ENCODE peak calls at places on chromosomes 11 and 22, in seven cellular contexts. One of them, this sample, is unnamed.

GRCh38 chr11:75323609-75324008 is 27.9 kb downstream of the ARRB1 start:
- DNase-seq in Calu3: peak
- DNase-seq in fibroblast of villous mesenchyme: no peak
- DNase-seq in stimulated activated CD4-positive, alpha-beta T cell treated with anti-CD3 and anti-CD28 coated beads, Interleukin-12 subunit alpha, Interleukin-12 subunit beta, amount 100 ng/mL, for 48 hours: no peak
- DNase-seq in activated T-cell treated with anti-CD3 and anti-CD28 coated beads for 1 hour: no peak
- DNase-seq in GM03348: no peak
- DNase-seq in brain pericyte: no peak
- DNase-seq in this sample: no peak

GRCh38 chr11:67645521-67646457 is 4.7 kb downstream of the ACY3 start:
- DNase-seq in activated T-cell treated with anti-CD3 and anti-CD28 coated beads for 1 hour: no peak
- DNase-seq in stimulated activated CD4-positive, alpha-beta T cell treated with anti-CD3 and anti-CD28 coated beads, Interleukin-12 subunit alpha, Interleukin-12 subunit beta, amount 100 ng/mL, for 48 hours: no peak
- DNase-seq in brain pericyte: no peak
- DNase-seq in Calu3: no peak
- DNase-seq in GM03348: no peak
- DNase-seq in fibroblast of villous mesenchyme: no peak
- DNase-seq in this sample: no peak

GRCh38 chr11:11022126-11022730 is 164.4 kb upstream of the ZBED5 start:
- DNase-seq in fibroblast of villous mesenchyme: peak
- DNase-seq in activated T-cell treated with anti-CD3 and anti-CD28 coated beads for 1 hour: no peak
- DNase-seq in brain pericyte: no peak
- DNase-seq in stimulated activated CD4-positive, alpha-beta T cell treated with anti-CD3 and anti-CD28 coated beads, Interleukin-12 subunit alpha, Interleukin-12 subunit beta, amount 100 ng/mL, for 48 hours: no peak
- DNase-seq in GM03348: peak
- DNase-seq in Calu3: peak
- DNase-seq in this sample: no peak

GRCh38 chr11:19512621-19513020 is 200.0 kb upstream of the NAV2 start:
- DNase-seq in activated T-cell treated with anti-CD3 and anti-CD28 coated beads for 1 hour: no peak
- DNase-seq in GM03348: no peak
- DNase-seq in brain pericyte: no peak
- DNase-seq in fibroblast of villous mesenchyme: no peak
- DNase-seq in Calu3: no peak
- DNase-seq in stimulated activated CD4-positive, alpha-beta T cell treated with anti-CD3 and anti-CD28 coated beads, Interleukin-12 subunit alpha, Interleukin-12 subunit beta, amount 100 ng/mL, for 48 hours: no peak
- DNase-seq in this sample: no peak

GRCh38 chr11:128688896-128689546 is 4.9 kb upstream of the FLI1 start:
- DNase-seq in stimulated activated CD4-positive, alpha-beta T cell treated with anti-CD3 and anti-CD28 coated beads, Interleukin-12 subunit alpha, Interleukin-12 subunit beta, amount 100 ng/mL, for 48 hours: no peak
- DNase-seq in GM03348: no peak
- DNase-seq in fibroblast of villous mesenchyme: no peak
- DNase-seq in Calu3: no peak
- DNase-seq in brain pericyte: no peak
- DNase-seq in activated T-cell treated with anti-CD3 and anti-CD28 coated beads for 1 hour: no peak
- DNase-seq in this sample: no peak

GRCh38 chr11:34928960-34929680 is 12.7 kb downstream of the PDHX start:
- DNase-seq in fibroblast of villous mesenchyme: peak
- DNase-seq in brain pericyte: no peak
- DNase-seq in GM03348: no peak
- DNase-seq in stimulated activated CD4-positive, alpha-beta T cell treated with anti-CD3 and anti-CD28 coated beads, Interleukin-12 subunit alpha, Interleukin-12 subunit beta, amount 100 ng/mL, for 48 hours: no peak
- DNase-seq in activated T-cell treated with anti-CD3 and anti-CD28 coated beads for 1 hour: no peak
- DNase-seq in Calu3: no peak
- DNase-seq in this sample: no peak

GRCh38 chr11:79199729-79200354 is 241.0 kb downstream of the TENM4 start:
- DNase-seq in activated T-cell treated with anti-CD3 and anti-CD28 coated beads for 1 hour: no peak
- DNase-seq in brain pericyte: no peak
- DNase-seq in Calu3: no peak
- DNase-seq in GM03348: no peak
- DNase-seq in stimulated activated CD4-positive, alpha-beta T cell treated with anti-CD3 and anti-CD28 coated beads, Interleukin-12 subunit alpha, Interleukin-12 subunit beta, amount 100 ng/mL, for 48 hours: no peak
- DNase-seq in fibroblast of villous mesenchyme: no peak
- DNase-seq in this sample: no peak

GRCh38 chr22:39545310-39546063 is 12.9 kb upstream of the RPS19BP1 start:
- DNase-seq in fibroblast of villous mesenchyme: peak
- DNase-seq in brain pericyte: no peak
- DNase-seq in Calu3: no peak
- DNase-seq in activated T-cell treated with anti-CD3 and anti-CD28 coated beads for 1 hour: peak
- DNase-seq in stimulated activated CD4-positive, alpha-beta T cell treated with anti-CD3 and anti-CD28 coated beads, Interleukin-12 subunit alpha, Interleukin-12 subunit beta, amount 100 ng/mL, for 48 hours: peak
- DNase-seq in GM03348: peak
- DNase-seq in this sample: peak

GRCh38 chr11:65553301-65554001 is 4.7 kb downstream of the LTBP3 start:
- DNase-seq in GM03348: no peak
- DNase-seq in stimulated activated CD4-positive, alpha-beta T cell treated with anti-CD3 and anti-CD28 coated beads, Interleukin-12 subunit alpha, Interleukin-12 subunit beta, amount 100 ng/mL, for 48 hours: no peak
- DNase-seq in activated T-cell treated with anti-CD3 and anti-CD28 coated beads for 1 hour: peak
- DNase-seq in fibroblast of villous mesenchyme: no peak
- DNase-seq in Calu3: no peak
- DNase-seq in brain pericyte: no peak
- DNase-seq in this sample: no peak